ENCODE peak calls at places on chromosomes 4 and X, in ten cellular contexts. P is nephron progenitor cell, N is choroid plexus epithelial cell, T is endothelial cell, S is WTC11, Y is hepatocyte, L is adrenal gland, W is HFFc6, Z is neural crest cell, I is IMR-90. B is an unnamed sample.

GRCh38 chr4:41935652-41936021 is 408 bp downstream of the TMEM33 start:
- DNase-seq in P (no peak), N (peak; percentile 33), T (no peak), S (no peak), Y (peak; percentile 61), L (no peak), W (no peak), Z (no peak), I (peak; percentile 10), B (peak; percentile 44)

GRCh38 chr4:47930971-47931804 is 16.8 kb upstream of the NFXL1 start:
- DNase-seq in P (no peak), N (peak; percentile 92), T (no peak), S (no peak), Y (peak; percentile 48), L (no peak), W (peak; percentile 44), Z (no peak), I (peak; percentile 60), B (peak; percentile 53)

GRCh38 chr4:94507708-94508107 is 56.0 kb downstream of the PDLIM5 start:
- DNase-seq in P (no peak), N (peak; percentile 96), T (no peak), S (no peak), Y (peak; percentile 62), L (no peak), W (peak; percentile 84), Z (no peak), I (peak; percentile 93), B (peak; percentile 95)

GRCh38 chr4:7971881-7972500 is 32.3 kb upstream of the AFAP1 start:
- DNase-seq in P (no peak), N (peak; percentile 44), T (no peak), S (no peak), Y (no peak), L (no peak), W (peak; percentile 31), Z (no peak), I (no peak), B (peak; percentile 36)

GRCh38 chrX:56928546-56928945 is 66.8 kb downstream of the SPIN3 start:
- DNase-seq in P (no peak), N (no peak), T (no peak), S (no peak), Y (no peak), L (no peak), W (no peak), Z (no peak), I (no peak), B (no peak)

GRCh38 chr4:86870442-86871069 is 21.4 kb upstream of the SLC10A6 start:
- DNase-seq in P (no peak), N (no peak), T (no peak), S (no peak), Y (no peak), L (no peak), W (no peak), Z (no peak), I (no peak), B (no peak)

GRCh38 chr4:7398104-7398423 is 36.7 kb downstream of the PSAPL1 start:
- DNase-seq in P (no peak), N (peak; percentile 60), T (no peak), S (no peak), Y (peak; percentile 74), L (no peak), W (no peak), Z (no peak), I (peak; percentile 59), B (peak; percentile 66)

GRCh38 chr4:5770051-5770450 is 59.0 kb downstream of the EVC start:
- DNase-seq in P (no peak), N (no peak), T (no peak), S (no peak), Y (no peak), L (no peak), W (no peak), Z (no peak), I (no peak), B (no peak)

GRCh38 chrX:147522986-147523385 is 388.7 kb upstream of the FMR1 start:
- DNase-seq in P (no peak), N (no peak), T (no peak), S (no peak), Y (no peak), L (no peak), W (no peak), Z (no peak), I (no peak), B (no peak)

GRCh38 chrX:3286196-3286920 is 60.1 kb downstream of the MXRA5 start:
- DNase-seq in P (no peak), N (peak; percentile 82), T (no peak), S (no peak), Y (peak; percentile 37), L (no peak), W (peak; percentile 88), Z (no peak), I (peak; percentile 74), B (peak; percentile 85)

GRCh38 chr4:103136671-103137445 is 37.2 kb upstream of the BDH2 start:
- DNase-seq in P (no peak), N (no peak), T (no peak), S (no peak), Y (no peak), L (no peak), W (no peak), Z (no peak), I (no peak), B (no peak)

GRCh38 chr4:3196670-3197359 is 52.1 kb upstream of the MSANTD1 start:
- DNase-seq in P (no peak), N (no peak), T (no peak), S (no peak), Y (no peak), L (no peak), W (no peak), Z (no peak), I (no peak), B (no peak)

GRCh38 chrX:70046978-70047377 is 2.8 kb downstream of the AWAT2 start:
- DNase-seq in P (no peak), N (peak; percentile 33), T (no peak), S (no peak), Y (no peak), L (no peak), W (no peak), Z (no peak), I (peak; percentile 47), B (peak; percentile 48)

GRCh38 chrX:44651347-44651746 is 108.7 kb upstream of the FUNDC1 start:
- DNase-seq in P (no peak), N (no peak), T (peak; percentile 5), S (peak; percentile 12), Y (no peak), L (no peak), W (no peak), Z (no peak), I (no peak), B (peak; percentile 16)

GRCh38 chr4:53682196-53682595 is 90.9 kb upstream of the LNX1 start:
- DNase-seq in P (no peak), N (peak; percentile 56), T (no peak), S (no peak), Y (no peak), L (no peak), W (peak; percentile 50), Z (no peak), I (peak; percentile 85), B (no peak)

GRCh38 chr4:164621886-164622521 is 131.9 kb upstream of the SMIM31 start:
- DNase-seq in P (no peak), N (no peak), T (no peak), S (no peak), Y (no peak), L (no peak), W (no peak), Z (no peak), I (no peak), B (peak; percentile 84)

DNA sequence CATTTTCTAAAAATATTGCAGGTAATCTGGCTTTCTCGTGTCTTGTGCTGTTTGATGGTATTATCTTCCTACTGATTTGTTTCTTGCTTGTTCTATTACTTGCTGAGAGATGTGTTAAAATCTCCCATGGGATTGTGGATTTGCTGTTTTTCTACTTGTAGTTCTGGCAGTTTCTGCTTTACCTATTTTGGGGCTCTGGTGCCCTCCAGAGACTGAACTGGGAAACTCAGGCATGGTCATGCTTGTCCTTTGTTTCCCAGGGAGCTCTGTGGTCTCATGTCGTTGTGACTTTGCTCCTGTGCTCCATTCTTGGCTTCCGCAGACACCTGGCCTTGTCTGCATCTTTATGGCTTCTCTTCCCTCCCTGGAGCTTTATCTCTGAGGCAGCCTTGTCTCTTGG is 39.5 kb downstream of the NSD2 start:
- DNase-seq in P (peak; percentile 50), N (peak; percentile 81), T (peak; percentile 67), S (peak; percentile 69), Y (peak; percentile 72), L (peak; percentile 33), W (peak; percentile 40), Z (peak; percentile 51), I (peak; percentile 66), B (peak; percentile 64)
- TF ChIP-seq CTCF in P (peak; percentile 62), N (peak; percentile 89), T (no peak), S (peak; percentile 36), Y (peak; percentile 72), L (peak; percentile 54), W (peak; percentile 74), Z (peak; percentile 73), I (peak; percentile 79), B (peak; percentile 46)

DNA sequence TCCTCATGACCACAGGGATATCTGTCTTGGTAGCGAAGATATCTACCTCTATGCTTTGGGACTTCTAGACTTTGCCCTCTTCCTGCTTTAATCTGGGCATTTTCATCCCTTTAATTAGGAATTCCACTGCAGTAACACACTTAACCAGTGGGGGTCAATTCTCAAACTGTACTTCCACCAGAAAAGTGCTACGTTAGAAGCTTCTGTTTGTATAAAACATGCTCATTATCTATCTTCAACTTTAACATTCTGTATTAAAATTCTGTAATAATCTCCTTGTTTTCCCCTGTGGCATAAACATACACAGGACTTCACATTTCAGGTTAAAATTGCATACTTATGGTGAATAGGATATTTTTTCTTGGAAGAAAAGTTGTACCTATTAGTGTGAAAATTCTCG is 105.6 kb downstream of the AMMECR1 start:
- DNase-seq in P (no peak), N (peak; percentile 24), T (no peak), S (no peak), Y (no peak), L (no peak), W (no peak), Z (no peak), I (peak; percentile 10), B (peak; percentile 8)
- TF ChIP-seq CTCF in P (peak; percentile 34), N (no peak), T (peak; percentile 52), S (no peak), Y (no peak), L (no peak), W (peak; percentile 53), Z (peak; percentile 52), I (no peak), B (no peak)

GRCh38 chrX:106631615-106632014 is 19.8 kb downstream of the RADX start:
- DNase-seq in P (no peak), N (no peak), T (no peak), S (no peak), Y (no peak), L (no peak), W (no peak), Z (no peak), I (no peak), B (no peak)
- TF ChIP-seq CTCF in P (no peak), N (no peak), T (no peak), S (no peak), Y (no peak), L (no peak), W (no peak), Z (no peak), I (no peak), B (no peak)

DNA sequence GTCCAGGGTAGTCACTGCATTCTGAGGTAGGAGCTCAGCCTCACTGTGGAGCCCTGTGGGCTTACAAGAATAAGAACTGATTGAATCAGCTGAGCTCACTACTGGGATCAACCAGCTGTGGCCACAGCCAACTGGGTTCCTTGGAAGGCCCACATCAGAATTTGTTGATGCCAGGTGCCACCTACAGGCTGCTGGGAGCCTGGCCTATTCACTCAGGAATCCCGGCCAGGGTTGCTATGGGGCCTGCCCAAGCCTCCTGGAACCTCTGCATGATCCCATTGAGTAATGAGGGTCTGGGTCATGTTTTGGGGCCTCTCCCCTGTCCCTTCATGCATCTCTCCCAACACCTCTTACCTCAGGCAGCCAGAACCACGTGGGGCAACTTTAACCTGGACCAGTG is 53.9 kb upstream of the KIAA1210 start:
- DNase-seq in P (no peak), N (no peak), T (peak; percentile 34), S (peak; percentile 38), Y (peak; percentile 25), L (no peak), W (no peak), Z (no peak), I (no peak), B (peak; percentile 45)
- TF ChIP-seq CTCF in P (no peak), N (peak; percentile 19), T (peak; percentile 18), S (no peak), Y (peak; percentile 32), L (no peak), W (peak; percentile 41), Z (no peak), I (no peak), B (no peak)